ENCODE peak calls at places on chromosomes 13 and 19, in nine cellular contexts. One of them, this sample, is unnamed.

GRCh38 chr19:10074153-10074552 is 12.0 kb upstream of the SHFL start:
- DNase-seq in neural crest cell: no peak
- DNase-seq in Daoy: no peak
- DNase-seq in NCI-H1930: no peak
- DNase-seq in fibroblast of the conjunctiva: no peak
- DNase-seq in thoracic aorta: no peak
- DNase-seq in stimulated activated CD8-positive, alpha-beta memory T cell treated with anti-CD3 and anti-CD28 coated beads, Interleukin-7, amount 100 ng/mL, for 1 hour: no peak
- DNase-seq in T-helper 17 cell: no peak
- DNase-seq in lower lobe of right lung: no peak
- DNase-seq in this sample: no peak

GRCh38 chr19:45099465-45100201 is 6.7 kb downstream of the PPP1R37 start:
- DNase-seq in neural crest cell: no peak
- DNase-seq in Daoy: peak; percentile 27
- DNase-seq in NCI-H1930: no peak
- DNase-seq in fibroblast of the conjunctiva: no peak
- DNase-seq in thoracic aorta: no peak
- DNase-seq in stimulated activated CD8-positive, alpha-beta memory T cell treated with anti-CD3 and anti-CD28 coated beads, Interleukin-7, amount 100 ng/mL, for 1 hour: no peak
- DNase-seq in T-helper 17 cell: no peak
- DNase-seq in lower lobe of right lung: no peak
- DNase-seq in this sample: no peak

GRCh38 chr19:6213266-6213595 is 66.5 kb downstream of the MLLT1 start:
- DNase-seq in neural crest cell: no peak
- DNase-seq in Daoy: no peak
- DNase-seq in NCI-H1930: no peak
- DNase-seq in fibroblast of the conjunctiva: no peak
- DNase-seq in thoracic aorta: no peak
- DNase-seq in stimulated activated CD8-positive, alpha-beta memory T cell treated with anti-CD3 and anti-CD28 coated beads, Interleukin-7, amount 100 ng/mL, for 1 hour: no peak
- DNase-seq in T-helper 17 cell: no peak
- DNase-seq in lower lobe of right lung: peak; percentile 42
- DNase-seq in this sample: no peak

GRCh38 chr19:38647368-38647965 is at the start of gene ACTN4:
- DNase-seq in neural crest cell: peak; percentile 100
- DNase-seq in Daoy: peak; percentile 99
- DNase-seq in NCI-H1930: peak; percentile 99
- DNase-seq in fibroblast of the conjunctiva: peak; percentile 90
- DNase-seq in thoracic aorta: peak; percentile 89
- DNase-seq in stimulated activated CD8-positive, alpha-beta memory T cell treated with anti-CD3 and anti-CD28 coated beads, Interleukin-7, amount 100 ng/mL, for 1 hour: peak; percentile 100
- DNase-seq in T-helper 17 cell: peak; percentile 100
- DNase-seq in lower lobe of right lung: peak; percentile 99
- DNase-seq in this sample: peak; percentile 99

GRCh38 chr19:38204728-38205127 is 19.3 kb downstream of the DPF1 start:
- DNase-seq in neural crest cell: no peak
- DNase-seq in Daoy: no peak
- DNase-seq in NCI-H1930: no peak
- DNase-seq in fibroblast of the conjunctiva: no peak
- DNase-seq in thoracic aorta: no peak
- DNase-seq in stimulated activated CD8-positive, alpha-beta memory T cell treated with anti-CD3 and anti-CD28 coated beads, Interleukin-7, amount 100 ng/mL, for 1 hour: no peak
- DNase-seq in T-helper 17 cell: no peak
- DNase-seq in lower lobe of right lung: no peak
- DNase-seq in this sample: no peak

GRCh38 chr13:24032252-24032651 is 128.3 kb upstream of the SPATA13 start:
- DNase-seq in neural crest cell: no peak
- DNase-seq in Daoy: no peak
- DNase-seq in NCI-H1930: no peak
- DNase-seq in fibroblast of the conjunctiva: peak; percentile 61
- DNase-seq in thoracic aorta: no peak
- DNase-seq in stimulated activated CD8-positive, alpha-beta memory T cell treated with anti-CD3 and anti-CD28 coated beads, Interleukin-7, amount 100 ng/mL, for 1 hour: no peak
- DNase-seq in T-helper 17 cell: no peak
- DNase-seq in lower lobe of right lung: no peak
- DNase-seq in this sample: no peak

GRCh38 chr13:29743229-29743786 is 107.1 kb downstream of the UBL3 start:
- DNase-seq in neural crest cell: no peak
- DNase-seq in Daoy: peak; percentile 76
- DNase-seq in NCI-H1930: no peak
- DNase-seq in fibroblast of the conjunctiva: peak; percentile 61
- DNase-seq in thoracic aorta: no peak
- DNase-seq in stimulated activated CD8-positive, alpha-beta memory T cell treated with anti-CD3 and anti-CD28 coated beads, Interleukin-7, amount 100 ng/mL, for 1 hour: no peak
- DNase-seq in T-helper 17 cell: no peak
- DNase-seq in lower lobe of right lung: no peak
- DNase-seq in this sample: peak; percentile 72

GRCh38 chr19:14147797-14148605 is 11.6 kb upstream of the ASF1B start:
- DNase-seq in neural crest cell: peak; percentile 65
- DNase-seq in Daoy: peak; percentile 63
- DNase-seq in NCI-H1930: peak; percentile 10
- DNase-seq in fibroblast of the conjunctiva: peak; percentile 52
- DNase-seq in thoracic aorta: no peak
- DNase-seq in stimulated activated CD8-positive, alpha-beta memory T cell treated with anti-CD3 and anti-CD28 coated beads, Interleukin-7, amount 100 ng/mL, for 1 hour: no peak
- DNase-seq in T-helper 17 cell: peak; percentile 41
- DNase-seq in lower lobe of right lung: peak; percentile 75
- DNase-seq in this sample: no peak

GRCh38 chr19:46821512-46822359 is 28.9 kb downstream of the AP2S1 start:
- DNase-seq in neural crest cell: no peak
- DNase-seq in Daoy: no peak
- DNase-seq in NCI-H1930: no peak
- DNase-seq in fibroblast of the conjunctiva: no peak
- DNase-seq in thoracic aorta: no peak
- DNase-seq in stimulated activated CD8-positive, alpha-beta memory T cell treated with anti-CD3 and anti-CD28 coated beads, Interleukin-7, amount 100 ng/mL, for 1 hour: peak; percentile 29
- DNase-seq in T-helper 17 cell: peak; percentile 41
- DNase-seq in lower lobe of right lung: peak; percentile 61
- DNase-seq in this sample: no peak

GRCh38 chr13:108917581-108917980 is 288.2 kb downstream of the MYO16 start:
- DNase-seq in neural crest cell: no peak
- DNase-seq in Daoy: no peak
- DNase-seq in NCI-H1930: no peak
- DNase-seq in fibroblast of the conjunctiva: no peak
- DNase-seq in thoracic aorta: no peak
- DNase-seq in stimulated activated CD8-positive, alpha-beta memory T cell treated with anti-CD3 and anti-CD28 coated beads, Interleukin-7, amount 100 ng/mL, for 1 hour: no peak
- DNase-seq in T-helper 17 cell: no peak
- DNase-seq in lower lobe of right lung: no peak
- DNase-seq in this sample: peak; percentile 31

GRCh38 chr19:10364644-10365043 is 15.7 kb downstream of the TYK2 start:
- DNase-seq in neural crest cell: no peak
- DNase-seq in Daoy: no peak
- DNase-seq in NCI-H1930: no peak
- DNase-seq in fibroblast of the conjunctiva: no peak
- DNase-seq in thoracic aorta: no peak
- DNase-seq in stimulated activated CD8-positive, alpha-beta memory T cell treated with anti-CD3 and anti-CD28 coated beads, Interleukin-7, amount 100 ng/mL, for 1 hour: no peak
- DNase-seq in T-helper 17 cell: no peak
- DNase-seq in lower lobe of right lung: no peak
- DNase-seq in this sample: no peak

GRCh38 chr13:96734499-96734898 is 259.8 kb downstream of the OXGR1 start:
- DNase-seq in neural crest cell: no peak
- DNase-seq in Daoy: no peak
- DNase-seq in NCI-H1930: no peak
- DNase-seq in fibroblast of the conjunctiva: no peak
- DNase-seq in thoracic aorta: no peak
- DNase-seq in stimulated activated CD8-positive, alpha-beta memory T cell treated with anti-CD3 and anti-CD28 coated beads, Interleukin-7, amount 100 ng/mL, for 1 hour: no peak
- DNase-seq in T-helper 17 cell: no peak
- DNase-seq in lower lobe of right lung: no peak
- DNase-seq in this sample: no peak

GRCh38 chr19:19820774-19821315 is 705 bp downstream of the ZNF506 start:
- DNase-seq in neural crest cell: no peak
- DNase-seq in Daoy: no peak
- DNase-seq in NCI-H1930: no peak
- DNase-seq in fibroblast of the conjunctiva: no peak
- DNase-seq in thoracic aorta: no peak
- DNase-seq in stimulated activated CD8-positive, alpha-beta memory T cell treated with anti-CD3 and anti-CD28 coated beads, Interleukin-7, amount 100 ng/mL, for 1 hour: no peak
- DNase-seq in T-helper 17 cell: no peak
- DNase-seq in lower lobe of right lung: no peak
- DNase-seq in this sample: no peak

GRCh38 chr19:16859626-16860025 is 29.2 kb upstream of the F2RL3 start:
- DNase-seq in neural crest cell: no peak
- DNase-seq in Daoy: no peak
- DNase-seq in NCI-H1930: no peak
- DNase-seq in fibroblast of the conjunctiva: no peak
- DNase-seq in thoracic aorta: no peak
- DNase-seq in stimulated activated CD8-positive, alpha-beta memory T cell treated with anti-CD3 and anti-CD28 coated beads, Interleukin-7, amount 100 ng/mL, for 1 hour: no peak
- DNase-seq in T-helper 17 cell: no peak
- DNase-seq in lower lobe of right lung: no peak
- DNase-seq in this sample: no peak

GRCh38 chr13:113043001-113043630 is 62.5 kb upstream of the F7 start:
- DNase-seq in neural crest cell: no peak
- DNase-seq in Daoy: no peak
- DNase-seq in NCI-H1930: no peak
- DNase-seq in fibroblast of the conjunctiva: no peak
- DNase-seq in thoracic aorta: no peak
- DNase-seq in stimulated activated CD8-positive, alpha-beta memory T cell treated with anti-CD3 and anti-CD28 coated beads, Interleukin-7, amount 100 ng/mL, for 1 hour: no peak
- DNase-seq in T-helper 17 cell: no peak
- DNase-seq in lower lobe of right lung: no peak
- DNase-seq in this sample: no peak

GRCh38 chr19:42596391-42597071 is 1.8 kb upstream of the CEACAM8 start:
- DNase-seq in neural crest cell: peak; percentile 65
- DNase-seq in Daoy: peak; percentile 29
- DNase-seq in NCI-H1930: peak; percentile 23
- DNase-seq in fibroblast of the conjunctiva: no peak
- DNase-seq in thoracic aorta: no peak
- DNase-seq in stimulated activated CD8-positive, alpha-beta memory T cell treated with anti-CD3 and anti-CD28 coated beads, Interleukin-7, amount 100 ng/mL, for 1 hour: peak; percentile 19
- DNase-seq in T-helper 17 cell: peak; percentile 22
- DNase-seq in lower lobe of right lung: peak; percentile 59
- DNase-seq in this sample: peak; percentile 38

GRCh38 chr13:20492641-20493040 is 33.0 kb downstream of the CRYL1 start:
- DNase-seq in neural crest cell: peak; percentile 35
- DNase-seq in Daoy: peak; percentile 63
- DNase-seq in NCI-H1930: no peak
- DNase-seq in fibroblast of the conjunctiva: peak; percentile 32
- DNase-seq in thoracic aorta: no peak
- DNase-seq in stimulated activated CD8-positive, alpha-beta memory T cell treated with anti-CD3 and anti-CD28 coated beads, Interleukin-7, amount 100 ng/mL, for 1 hour: no peak
- DNase-seq in T-helper 17 cell: no peak
- DNase-seq in lower lobe of right lung: no peak
- DNase-seq in this sample: no peak

GRCh38 chr19:18399008-18399407 is 1.6 kb upstream of the LRRC25 start:
- DNase-seq in neural crest cell: no peak
- DNase-seq in Daoy: peak; percentile 31
- DNase-seq in NCI-H1930: no peak
- DNase-seq in fibroblast of the conjunctiva: no peak
- DNase-seq in thoracic aorta: no peak
- DNase-seq in stimulated activated CD8-positive, alpha-beta memory T cell treated with anti-CD3 and anti-CD28 coated beads, Interleukin-7, amount 100 ng/mL, for 1 hour: no peak
- DNase-seq in T-helper 17 cell: no peak
- DNase-seq in lower lobe of right lung: no peak
- DNase-seq in this sample: peak; percentile 75

GRCh38 chr19:45638930-45639729 is at the start of gene EML2:
- DNase-seq in neural crest cell: peak; percentile 47
- DNase-seq in Daoy: peak; percentile 66
- DNase-seq in NCI-H1930: peak; percentile 60
- DNase-seq in fibroblast of the conjunctiva: no peak
- DNase-seq in thoracic aorta: no peak
- DNase-seq in stimulated activated CD8-positive, alpha-beta memory T cell treated with anti-CD3 and anti-CD28 coated beads, Interleukin-7, amount 100 ng/mL, for 1 hour: peak; percentile 31
- DNase-seq in T-helper 17 cell: peak; percentile 55
- DNase-seq in lower lobe of right lung: peak; percentile 72
- DNase-seq in this sample: peak; percentile 51

GRCh38 chr13:48579167-48579918 is 46.5 kb upstream of the RCBTB2 start:
- DNase-seq in neural crest cell: no peak
- DNase-seq in Daoy: no peak
- DNase-seq in NCI-H1930: no peak
- DNase-seq in fibroblast of the conjunctiva: no peak
- DNase-seq in thoracic aorta: no peak
- DNase-seq in stimulated activated CD8-positive, alpha-beta memory T cell treated with anti-CD3 and anti-CD28 coated beads, Interleukin-7, amount 100 ng/mL, for 1 hour: no peak
- DNase-seq in T-helper 17 cell: no peak
- DNase-seq in lower lobe of right lung: no peak
- DNase-seq in this sample: no peak

GRCh38 chr19:12314553-12314952 is 18.9 kb downstream of the ZNF563 start:
- DNase-seq in neural crest cell: no peak
- DNase-seq in Daoy: no peak
- DNase-seq in NCI-H1930: no peak
- DNase-seq in fibroblast of the conjunctiva: no peak
- DNase-seq in thoracic aorta: no peak
- DNase-seq in stimulated activated CD8-positive, alpha-beta memory T cell treated with anti-CD3 and anti-CD28 coated beads, Interleukin-7, amount 100 ng/mL, for 1 hour: no peak
- DNase-seq in T-helper 17 cell: no peak
- DNase-seq in lower lobe of right lung: no peak
- DNase-seq in this sample: no peak

GRCh38 chr19:49337267-49338022 is 2.2 kb downstream of the CD37 start:
- DNase-seq in neural crest cell: no peak
- DNase-seq in Daoy: no peak
- DNase-seq in NCI-H1930: no peak
- DNase-seq in fibroblast of the conjunctiva: no peak
- DNase-seq in thoracic aorta: no peak
- DNase-seq in stimulated activated CD8-positive, alpha-beta memory T cell treated with anti-CD3 and anti-CD28 coated beads, Interleukin-7, amount 100 ng/mL, for 1 hour: no peak
- DNase-seq in T-helper 17 cell: no peak
- DNase-seq in lower lobe of right lung: no peak
- DNase-seq in this sample: no peak

GRCh38 chr19:40740747-40741146 is 9.5 kb downstream of the ACTMAP start:
- DNase-seq in neural crest cell: no peak
- DNase-seq in Daoy: no peak
- DNase-seq in NCI-H1930: no peak
- DNase-seq in fibroblast of the conjunctiva: peak; percentile 68
- DNase-seq in thoracic aorta: peak; percentile 44
- DNase-seq in stimulated activated CD8-positive, alpha-beta memory T cell treated with anti-CD3 and anti-CD28 coated beads, Interleukin-7, amount 100 ng/mL, for 1 hour: no peak
- DNase-seq in T-helper 17 cell: no peak
- DNase-seq in lower lobe of right lung: no peak
- DNase-seq in this sample: no peak

GRCh38 chr13:99153219-99153618 is 47.4 kb upstream of the UBAC2 start:
- DNase-seq in neural crest cell: no peak
- DNase-seq in Daoy: no peak
- DNase-seq in NCI-H1930: no peak
- DNase-seq in fibroblast of the conjunctiva: no peak
- DNase-seq in thoracic aorta: no peak
- DNase-seq in stimulated activated CD8-positive, alpha-beta memory T cell treated with anti-CD3 and anti-CD28 coated beads, Interleukin-7, amount 100 ng/mL, for 1 hour: no peak
- DNase-seq in T-helper 17 cell: no peak
- DNase-seq in lower lobe of right lung: no peak
- DNase-seq in this sample: no peak

GRCh38 chr19:4722671-4723464 is 774 bp downstream of the DPP9 start:
- DNase-seq in neural crest cell: no peak
- DNase-seq in Daoy: peak; percentile 53
- DNase-seq in NCI-H1930: no peak
- DNase-seq in fibroblast of the conjunctiva: peak; percentile 46
- DNase-seq in thoracic aorta: no peak
- DNase-seq in stimulated activated CD8-positive, alpha-beta memory T cell treated with anti-CD3 and anti-CD28 coated beads, Interleukin-7, amount 100 ng/mL, for 1 hour: no peak
- DNase-seq in T-helper 17 cell: no peak
- DNase-seq in lower lobe of right lung: peak; percentile 47
- DNase-seq in this sample: peak; percentile 73

GRCh38 chr19:40300668-40301067 is 15.5 kb upstream of the AKT2 start:
- DNase-seq in neural crest cell: no peak
- DNase-seq in Daoy: no peak
- DNase-seq in NCI-H1930: no peak
- DNase-seq in fibroblast of the conjunctiva: no peak
- DNase-seq in thoracic aorta: no peak
- DNase-seq in stimulated activated CD8-positive, alpha-beta memory T cell treated with anti-CD3 and anti-CD28 coated beads, Interleukin-7, amount 100 ng/mL, for 1 hour: no peak
- DNase-seq in T-helper 17 cell: no peak
- DNase-seq in lower lobe of right lung: no peak
- DNase-seq in this sample: no peak

GRCh38 chr19:16199275-16199932 is 1.7 kb downstream of the AP1M1 start:
- DNase-seq in neural crest cell: no peak
- DNase-seq in Daoy: no peak
- DNase-seq in NCI-H1930: no peak
- DNase-seq in fibroblast of the conjunctiva: no peak
- DNase-seq in thoracic aorta: no peak
- DNase-seq in stimulated activated CD8-positive, alpha-beta memory T cell treated with anti-CD3 and anti-CD28 coated beads, Interleukin-7, amount 100 ng/mL, for 1 hour: no peak
- DNase-seq in T-helper 17 cell: no peak
- DNase-seq in lower lobe of right lung: peak; percentile 71
- DNase-seq in this sample: no peak

This sample was measured in SJSA1.